ENCODE peak calls at places on chromosome 20, in four cellular contexts. V, P, Y and Q are unnamed samples.

GRCh38 chr20:57664924-57665588 is 44.8 kb downstream of the PMEPA1 start:
- DNase-seq in V (no peak), P (no peak), Y (no peak), Q (no peak)

GRCh38 chr20:50416930-50417329 is 93.3 kb upstream of the PTPN1 start:
- DNase-seq in V (no peak), P (no peak), Y (no peak), Q (no peak)

GRCh38 chr20:51749674-51750036 is 18.5 kb downstream of the ATP9A start:
- DNase-seq in V (peak; percentile 79), P (no peak), Y (no peak), Q (peak; percentile 43)

GRCh38 chr20:1945134-1945618 is 48.7 kb downstream of the PDYN start:
- DNase-seq in V (peak; percentile 84), P (peak; percentile 96), Y (no peak), Q (peak; percentile 79)

GRCh38 chr20:47663354-47664067 is 121.8 kb downstream of the SULF2 start:
- DNase-seq in V (peak; percentile 68), P (peak; percentile 78), Y (peak; percentile 60), Q (peak; percentile 73)

GRCh38 chr20:49398401-49399144 is 83.9 kb downstream of the KCNB1 start:
- DNase-seq in V (no peak), P (no peak), Y (no peak), Q (no peak)

GRCh38 chr20:11686900-11687543 is 230.7 kb upstream of the BTBD3 start:
- DNase-seq in V (no peak), P (peak; percentile 51), Y (no peak), Q (peak; percentile 4)

GRCh38 chr20:7704021-7704420 is 236.2 kb downstream of the HAO1 start:
- DNase-seq in V (no peak), P (no peak), Y (no peak), Q (no peak)

GRCh38 chr20:38617011-38617829 is 15.6 kb downstream of the ARHGAP40 start:
- DNase-seq in V (no peak), P (no peak), Y (no peak), Q (peak; percentile 6)

GRCh38 chr20:53576195-53576580 is 17.5 kb downstream of the ZNF217 start:
- DNase-seq in V (no peak), P (peak; percentile 26), Y (no peak), Q (no peak)

GRCh38 chr20:9255171-9255570 is 186.3 kb downstream of the PLCB4 start:
- DNase-seq in V (no peak), P (no peak), Y (no peak), Q (no peak)

GRCh38 chr20:41398408-41398807 is 31.8 kb upstream of the EMILIN3 start:
- DNase-seq in V (no peak), P (no peak), Y (no peak), Q (peak; percentile 47)

GRCh38 chr20:24695529-24696225 is 226.2 kb downstream of the SYNDIG1 start:
- DNase-seq in V (no peak), P (peak; percentile 14), Y (no peak), Q (no peak)

GRCh38 chr20:47400685-47401084 is 44.2 kb upstream of the ZMYND8 start:
- DNase-seq in V (no peak), P (no peak), Y (no peak), Q (no peak)

GRCh38 chr20:47703748-47704147 is 81.5 kb downstream of the SULF2 start:
- DNase-seq in V (peak; percentile 28), P (no peak), Y (no peak), Q (peak; percentile 11)

GRCh38 chr20:57498425-57499400 is 26.2 kb downstream of the CTCFL start:
- DNase-seq in V (no peak), P (no peak), Y (no peak), Q (peak; percentile 21)

GRCh38 chr20:35359335-35359997 is 52.3 kb downstream of the UQCC1 start:
- DNase-seq in V (no peak), P (no peak), Y (peak; percentile 43), Q (no peak)

GRCh38 chr20:59571591-59572314 is 32.6 kb upstream of the PHACTR3 start:
- DNase-seq in V (peak; percentile 52), P (peak; percentile 60), Y (peak; percentile 29), Q (peak; percentile 57)

GRCh38 chr20:51338692-51339440 is 203.7 kb downstream of the NFATC2 start:
- DNase-seq in V (peak; percentile 85), P (no peak), Y (no peak), Q (no peak)

GRCh38 chr20:57501461-57502330 is 23.2 kb downstream of the CTCFL start:
- DNase-seq in V (no peak), P (no peak), Y (no peak), Q (peak; percentile 46)

GRCh38 chr20:39378781-39379180 is 416.6 kb downstream of the DHX35 start:
- DNase-seq in V (peak; percentile 1), P (no peak), Y (no peak), Q (no peak)

GRCh38 chr20:48697845-48698491 is 129.8 kb downstream of the PREX1 start:
- DNase-seq in V (peak; percentile 47), P (peak; percentile 71), Y (peak; percentile 71), Q (peak; percentile 87)

GRCh38 chr20:8210749-8211148 is 78.7 kb downstream of the PLCB1 start:
- DNase-seq in V (no peak), P (no peak), Y (no peak), Q (no peak)

DNA sequence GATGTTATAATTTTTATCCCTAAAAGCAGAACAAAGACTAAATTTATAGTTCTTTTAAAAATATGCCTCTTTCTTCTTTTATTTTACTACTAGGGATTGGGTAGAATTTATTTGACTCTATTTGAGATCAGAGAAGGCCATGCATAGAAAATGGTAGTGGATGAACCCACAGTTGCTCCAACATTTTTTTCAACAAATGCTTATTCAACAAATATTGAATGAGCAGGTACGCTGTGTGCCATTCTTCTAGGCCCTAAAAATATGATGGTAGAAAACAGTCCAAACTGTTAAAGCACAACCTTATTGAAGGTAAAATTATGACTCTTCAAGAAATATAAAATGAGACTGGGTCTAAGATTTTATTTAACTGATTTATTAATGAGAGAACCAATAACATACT is 30.0 kb downstream of the OTOR start:
- DNase-seq in V (no peak), P (no peak), Y (no peak), Q (no peak)
- TF ChIP-seq CTCF in V (no peak), P (no peak), Y (no peak), Q (no peak)

DNA sequence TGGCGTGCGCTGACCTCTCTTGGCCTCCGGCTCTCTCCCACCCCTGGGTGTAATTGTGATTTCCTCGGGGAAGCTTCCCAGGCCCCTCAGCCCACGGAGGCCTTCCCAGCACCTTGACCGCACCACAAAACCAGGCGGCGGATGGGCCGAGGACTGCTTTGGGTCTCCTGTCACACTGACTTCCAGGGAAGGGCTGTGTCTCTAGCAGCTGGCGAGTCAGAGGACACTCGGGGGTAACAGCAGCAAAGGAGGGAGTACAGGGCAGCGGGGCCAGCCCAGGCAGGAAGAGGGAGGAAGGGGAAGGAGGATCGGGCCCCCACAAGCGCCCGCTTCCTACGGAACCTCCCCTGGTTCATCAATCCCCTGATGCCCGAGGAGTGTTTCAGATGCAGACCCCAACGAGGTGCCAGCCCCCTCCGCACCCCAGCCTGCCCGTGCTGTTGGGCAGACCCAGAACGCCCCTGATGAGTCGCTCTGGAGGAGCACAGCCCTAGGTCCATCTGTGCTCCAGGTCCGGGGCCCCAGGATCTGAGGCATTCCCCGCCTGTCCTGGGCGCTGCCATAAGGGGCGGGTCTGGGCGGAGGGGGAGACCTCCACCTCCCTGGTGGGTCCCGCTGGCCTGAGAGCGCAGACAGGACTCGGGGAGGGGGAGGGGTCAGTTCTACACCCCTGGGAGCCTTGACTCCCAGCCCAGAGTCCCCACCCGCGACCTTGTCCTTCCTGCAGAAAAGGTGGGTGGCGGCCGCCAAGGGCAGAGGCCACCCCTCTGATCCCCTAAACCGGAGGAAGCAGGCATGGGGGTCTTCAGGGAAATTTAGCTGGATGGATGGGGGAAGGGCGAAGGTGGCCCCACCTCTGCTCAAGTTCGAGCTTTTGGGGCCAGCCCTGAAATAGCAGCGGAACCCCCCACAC is 956 bp downstream of the CHRNA4 start:
- DNase-seq in V (no peak), P (no peak), Y (no peak), Q (no peak)
- H3K4me3 ChIP-seq in V (no peak overlapping the region), P (no peak overlapping the region), Y (no peak overlapping the region), Q (no peak overlapping the region)

DNA sequence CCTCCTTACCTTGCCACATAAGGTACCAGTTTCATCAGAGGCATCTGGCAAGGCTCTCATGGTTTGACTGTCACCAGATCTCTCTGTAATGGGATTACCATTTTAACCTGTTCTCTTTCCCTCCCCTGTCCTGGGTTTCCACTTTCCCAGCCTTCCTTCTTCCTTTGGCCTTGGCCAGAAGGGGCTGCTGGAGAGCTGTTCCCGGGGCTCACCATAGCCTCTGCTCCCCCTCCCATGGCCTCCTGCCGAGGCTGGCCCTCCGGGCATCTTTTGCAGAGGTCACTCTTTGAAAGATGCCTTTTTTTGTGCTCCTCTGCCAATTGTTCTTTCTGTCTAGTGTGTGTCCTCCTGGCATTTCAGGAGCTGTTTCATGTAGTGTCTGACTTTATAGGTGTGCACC is 100.7 kb upstream of the SCP2D1 start:
- DNase-seq in V (no peak), P (no peak), Y (no peak), Q (no peak)
- TF ChIP-seq CTCF in V (no peak), P (no peak), Y (no peak), Q (no peak)

GRCh38 chr20:43191143-43191542 is 1.4 kb upstream of the PTPRT start:
- DNase-seq in V (no peak), P (no peak), Y (no peak), Q (no peak)

GRCh38 chr20:43191946-43192847 is 2.5 kb upstream of the PTPRT start:
- DNase-seq in V (no peak), P (peak; percentile 51), Y (no peak), Q (no peak)

GRCh38 chr20:43188861-43189613 is 669 bp downstream of the PTPRT start:
- DNase-seq in V (no peak), P (no peak), Y (no peak), Q (no peak)

GRCh38 chr20:43189614-43190331 is at the start of gene PTPRT:
- DNase-seq in V (no peak), P (no peak), Y (no peak), Q (no peak)

GRCh38 chr20:43190332-43190953 is 737 bp upstream of the PTPRT start:
- DNase-seq in V (no peak), P (no peak), Y (no peak), Q (no peak)
- H3K4me3 ChIP-seq in V (no peak overlapping the region), P (no peak overlapping the region), Y (no peak overlapping the region), Q (no peak overlapping the region)

GRCh38 chr20:17611540-17612286 is 41.8 kb downstream of the DSTN start:
- DNase-seq in V (peak; percentile 30), P (no peak), Y (no peak), Q (peak; percentile 33)
- TF ChIP-seq CTCF in V (peak; percentile 42), P (no peak), Y (no peak), Q (peak; percentile 49)

GRCh38 chr20:32582659-32583580 is 2.2 kb downstream of the NOL4L start:
- DNase-seq in V (no peak), P (no peak), Y (no peak), Q (no peak)
- H3K4me3 ChIP-seq in V (no peak overlapping the region), P (peak overlapping the region; percentile 56), Y (peak overlapping the region; percentile 63), Q (peak overlapping the region; percentile 9)